ENCODE peak calls at places on chromosomes 5 and 9, in five cellular contexts. K is T-helper 1 cell; W is COR-L47; J is CD8-positive, alpha-beta T cell; V is neural crest cell. A is an unnamed sample.

GRCh38 chr9:124266139-124266825 is 8.5 kb downstream of the NEK6 start:
- DNase-seq in K (no peak), W (no peak), J (no peak), V (no peak), A (no peak)

GRCh38 chr9:16058131-16058549 is 505.3 kb downstream of the CCDC171 start:
- DNase-seq in K (no peak), W (no peak), J (no peak), V (no peak), A (no peak)

GRCh38 chr5:132971483-132972435 is 8.3 kb upstream of the AFF4 start:
- DNase-seq in K (no peak), W (no peak), J (no peak), V (no peak), A (no peak)

GRCh38 chr5:124948062-124948753 is 201.8 kb upstream of the ZNF608 start:
- DNase-seq in K (no peak), W (peak; percentile 86), J (no peak), V (no peak), A (no peak)

GRCh38 chr9:134936762-134937555 is 19.2 kb upstream of the FCN1 start:
- DNase-seq in K (no peak), W (no peak), J (no peak), V (no peak), A (no peak)

GRCh38 chr9:28853487-28853886 is 1280.2 kb upstream of the C9orf72 start:
- DNase-seq in K (no peak), W (no peak), J (no peak), V (no peak), A (no peak)

GRCh38 chr5:150488519-150489357 is 19.2 kb upstream of the NDST1 start:
- DNase-seq in K (no peak), W (no peak), J (no peak), V (no peak), A (peak; percentile 81)

GRCh38 chr5:57316798-57317327 is 143.0 kb downstream of the GPBP1 start:
- DNase-seq in K (no peak), W (no peak), J (no peak), V (no peak), A (no peak)

GRCh38 chr5:149429839-149430721 is 51.0 kb upstream of the IL17B start:
- DNase-seq in K (no peak), W (no peak), J (no peak), V (no peak), A (no peak)

GRCh38 chr5:174720612-174721521 is 3.5 kb upstream of the MSX2 start:
- DNase-seq in K (no peak), W (no peak), J (no peak), V (no peak), A (no peak)

GRCh38 chr5:139402561-139403158 is 1.2 kb downstream of the SPATA24 start:
- DNase-seq in K (no peak), W (no peak), J (no peak), V (no peak), A (no peak)

GRCh38 chr5:149938791-149939358 is 5.7 kb downstream of the PDE6A start:
- DNase-seq in K (no peak), W (no peak), J (no peak), V (no peak), A (no peak)

GRCh38 chr9:134492281-134492691 is 149.3 kb upstream of the COL5A1 start:
- DNase-seq in K (no peak), W (no peak), J (no peak), V (no peak), A (no peak)

GRCh38 chr5:38316544-38317224 is 58.3 kb downstream of the EGFLAM start:
- DNase-seq in K (no peak), W (no peak), J (no peak), V (no peak), A (no peak)

GRCh38 chr9:114677418-114677817 is 4.6 kb downstream of the TEX48 start:
- DNase-seq in K (no peak), W (peak; percentile 35), J (no peak), V (no peak), A (peak; percentile 21)

GRCh38 chr5:97133106-97133505 is 9.3 kb downstream of the LIX1 start:
- DNase-seq in K (no peak), W (no peak), J (no peak), V (no peak), A (no peak)

GRCh38 chr9:22136446-22137140 is 127.5 kb upstream of the CDKN2B start:
- DNase-seq in K (no peak), W (no peak), J (no peak), V (no peak), A (no peak)

GRCh38 chr9:105385372-105385985 is 62.4 kb upstream of the FSD1L start:
- DNase-seq in K (no peak), W (no peak), J (peak; percentile 14), V (no peak), A (peak; percentile 15)

GRCh38 chr9:76620586-76620985 is 143.7 kb upstream of the PCA3 start:
- DNase-seq in K (no peak), W (no peak), J (no peak), V (no peak), A (no peak)